ENCODE peak calls at places on chromosomes 11 and 22, in six cellular contexts. E is kidney glomerular epithelial cell; B is effector memory CD8-positive, alpha-beta T cell; D is mesenteric fat pad; L is T-helper 9 cell; G is sigmoid colon. J is an unnamed sample.

GRCh38 chr11:69476715-69477025 is 4.8 kb upstream of the LINC01488 start:
- DNase-seq in E (no peak), B (no peak), D (no peak), L (no peak), G (no peak), J (no peak)

GRCh38 chr22:31995046-31995445 is 48.0 kb upstream of the SLC5A1 start:
- DNase-seq in E (no peak), B (no peak), D (no peak), L (no peak), G (no peak), J (no peak)

GRCh38 chr11:10326080-10326964 is 21.4 kb downstream of the ADM start:
- DNase-seq in E (no peak), B (no peak), D (no peak), L (no peak), G (peak), J (peak)

GRCh38 chr11:71206186-71206585 is 46.2 kb downstream of the SHANK2 start:
- DNase-seq in E (no peak), B (no peak), D (no peak), L (no peak), G (peak), J (peak)

GRCh38 chr22:44847892-44848291 is 95.5 kb downstream of the ARHGAP8 start:
- DNase-seq in E (no peak), B (no peak), D (no peak), L (no peak), G (no peak), J (no peak)

GRCh38 chr22:35409783-35410662 is 10.1 kb downstream of the MCM5 start:
- DNase-seq in E (no peak), B (peak), D (no peak), L (no peak), G (no peak), J (peak)

GRCh38 chr11:2579315-2580060 is 120.3 kb downstream of the KCNQ1OT1 start:
- DNase-seq in E (no peak), B (no peak), D (peak), L (no peak), G (peak), J (no peak)

GRCh38 chr11:88175004-88175706 is at the start of gene RAB38:
- DNase-seq in E (peak), B (peak), D (no peak), L (no peak), G (peak), J (peak)

GRCh38 chr22:36461665-36462474 is 19.6 kb downstream of the TXN2 start:
- DNase-seq in E (peak), B (no peak), D (no peak), L (no peak), G (peak), J (peak)

GRCh38 chr11:116787436-116787785 is 412 bp downstream of the ZPR1 start:
- DNase-seq in E (no peak), B (no peak), D (no peak), L (no peak), G (no peak), J (no peak)

GRCh38 chr11:69664103-69664775 is 10.9 kb downstream of the LTO1 start:
- DNase-seq in E (no peak), B (no peak), D (peak), L (no peak), G (peak), J (no peak)

GRCh38 chr11:26330255-26330654 is 1.7 kb upstream of the ANO3 start:
- DNase-seq in E (no peak), B (no peak), D (no peak), L (no peak), G (no peak), J (no peak)

GRCh38 chr11:25272214-25272613 is 775.4 kb downstream of the LUZP2 start:
- DNase-seq in E (no peak), B (no peak), D (no peak), L (no peak), G (no peak), J (no peak)

GRCh38 chr11:102709211-102709980 is 3.8 kb upstream of the MMP27 start:
- DNase-seq in E (no peak), B (no peak), D (no peak), L (no peak), G (no peak), J (peak)

J was measured in renal cortical epithelial cell.